ENCODE peak calls at places on chromosomes 7 and 10, in seven cellular contexts. One of them, this sample, is unnamed.

GRCh38 chr10:100864981-100865380 is 47.8 kb upstream of the SLF2 start:
- DNase-seq in iris pigment epithelial cell: no peak
- DNase-seq in activated naive CD4-positive, alpha-beta T cell: no peak
- DNase-seq in ovary: peak; percentile 56
- DNase-seq in pancreas: peak; percentile 26
- DNase-seq in activated B cell treated with CpG ODN at 0.5 μM for 24 hours: no peak
- DNase-seq in NCI-H1417: no peak
- DNase-seq in this sample: no peak

GRCh38 chr7:35504365-35504764 is 190.6 kb downstream of the HERPUD2 start:
- DNase-seq in iris pigment epithelial cell: no peak
- DNase-seq in activated naive CD4-positive, alpha-beta T cell: no peak
- DNase-seq in ovary: no peak
- DNase-seq in pancreas: no peak
- DNase-seq in activated B cell treated with CpG ODN at 0.5 μM for 24 hours: no peak
- DNase-seq in NCI-H1417: no peak
- DNase-seq in this sample: no peak

GRCh38 chr10:34815174-34816066 is at the start of gene PARD3:
- DNase-seq in iris pigment epithelial cell: peak; percentile 70
- DNase-seq in activated naive CD4-positive, alpha-beta T cell: no peak
- DNase-seq in ovary: peak; percentile 82
- DNase-seq in pancreas: peak; percentile 79
- DNase-seq in activated B cell treated with CpG ODN at 0.5 μM for 24 hours: no peak
- DNase-seq in NCI-H1417: peak; percentile 68
- DNase-seq in this sample: peak; percentile 70

GRCh38 chr10:1539216-1539615 is 198.1 kb downstream of the ADARB2 start:
- DNase-seq in iris pigment epithelial cell: no peak
- DNase-seq in activated naive CD4-positive, alpha-beta T cell: no peak
- DNase-seq in ovary: no peak
- DNase-seq in pancreas: no peak
- DNase-seq in activated B cell treated with CpG ODN at 0.5 μM for 24 hours: no peak
- DNase-seq in NCI-H1417: no peak
- DNase-seq in this sample: no peak

GRCh38 chr7:45709168-45710034 is 135.2 kb downstream of the ADCY1 start:
- DNase-seq in iris pigment epithelial cell: peak; percentile 21
- DNase-seq in activated naive CD4-positive, alpha-beta T cell: no peak
- DNase-seq in ovary: no peak
- DNase-seq in pancreas: no peak
- DNase-seq in activated B cell treated with CpG ODN at 0.5 μM for 24 hours: peak; percentile 7
- DNase-seq in NCI-H1417: no peak
- DNase-seq in this sample: peak; percentile 42

GRCh38 chr10:91340613-91341362 is 69.4 kb upstream of the HECTD2 start:
- DNase-seq in iris pigment epithelial cell: peak; percentile 88
- DNase-seq in activated naive CD4-positive, alpha-beta T cell: no peak
- DNase-seq in ovary: no peak
- DNase-seq in pancreas: no peak
- DNase-seq in activated B cell treated with CpG ODN at 0.5 μM for 24 hours: no peak
- DNase-seq in NCI-H1417: peak; percentile 67
- DNase-seq in this sample: no peak

GRCh38 chr7:158249692-158250091 is 337.9 kb downstream of the PTPRN2 start:
- DNase-seq in iris pigment epithelial cell: no peak
- DNase-seq in activated naive CD4-positive, alpha-beta T cell: no peak
- DNase-seq in ovary: no peak
- DNase-seq in pancreas: no peak
- DNase-seq in activated B cell treated with CpG ODN at 0.5 μM for 24 hours: no peak
- DNase-seq in NCI-H1417: no peak
- DNase-seq in this sample: no peak

GRCh38 chr7:28556036-28556435 is 143.7 kb downstream of the CREB5 start:
- DNase-seq in iris pigment epithelial cell: no peak
- DNase-seq in activated naive CD4-positive, alpha-beta T cell: no peak
- DNase-seq in ovary: no peak
- DNase-seq in pancreas: no peak
- DNase-seq in activated B cell treated with CpG ODN at 0.5 μM for 24 hours: no peak
- DNase-seq in NCI-H1417: no peak
- DNase-seq in this sample: no peak

GRCh38 chr10:11713186-11713743 is 28.9 kb upstream of the ECHDC3 start:
- DNase-seq in iris pigment epithelial cell: peak; percentile 31
- DNase-seq in activated naive CD4-positive, alpha-beta T cell: no peak
- DNase-seq in ovary: peak; percentile 79
- DNase-seq in pancreas: peak; percentile 16
- DNase-seq in activated B cell treated with CpG ODN at 0.5 μM for 24 hours: no peak
- DNase-seq in NCI-H1417: no peak
- DNase-seq in this sample: no peak

GRCh38 chr7:95867309-95867708 is 95.0 kb downstream of the DYNC1I1 start:
- DNase-seq in iris pigment epithelial cell: no peak
- DNase-seq in activated naive CD4-positive, alpha-beta T cell: no peak
- DNase-seq in ovary: no peak
- DNase-seq in pancreas: no peak
- DNase-seq in activated B cell treated with CpG ODN at 0.5 μM for 24 hours: no peak
- DNase-seq in NCI-H1417: peak; percentile 58
- DNase-seq in this sample: no peak

GRCh38 chr10:103622935-103623574 is 129.6 kb downstream of the NEURL1 start:
- DNase-seq in iris pigment epithelial cell: no peak
- DNase-seq in activated naive CD4-positive, alpha-beta T cell: no peak
- DNase-seq in ovary: no peak
- DNase-seq in pancreas: no peak
- DNase-seq in activated B cell treated with CpG ODN at 0.5 μM for 24 hours: no peak
- DNase-seq in NCI-H1417: no peak
- DNase-seq in this sample: no peak

GRCh38 chr7:16921644-16922257 is 40.0 kb upstream of the AGR3 start:
- DNase-seq in iris pigment epithelial cell: peak; percentile 30
- DNase-seq in activated naive CD4-positive, alpha-beta T cell: no peak
- DNase-seq in ovary: no peak
- DNase-seq in pancreas: no peak
- DNase-seq in activated B cell treated with CpG ODN at 0.5 μM for 24 hours: no peak
- DNase-seq in NCI-H1417: peak; percentile 6
- DNase-seq in this sample: no peak

GRCh38 chr7:90569368-90569767 is 26.8 kb upstream of the CDK14 start:
- DNase-seq in iris pigment epithelial cell: no peak
- DNase-seq in activated naive CD4-positive, alpha-beta T cell: no peak
- DNase-seq in ovary: no peak
- DNase-seq in pancreas: no peak
- DNase-seq in activated B cell treated with CpG ODN at 0.5 μM for 24 hours: no peak
- DNase-seq in NCI-H1417: no peak
- DNase-seq in this sample: no peak

GRCh38 chr7:39507866-39508551 is 58.2 kb upstream of the YAE1 start:
- DNase-seq in iris pigment epithelial cell: no peak
- DNase-seq in activated naive CD4-positive, alpha-beta T cell: no peak
- DNase-seq in ovary: no peak
- DNase-seq in pancreas: no peak
- DNase-seq in activated B cell treated with CpG ODN at 0.5 μM for 24 hours: no peak
- DNase-seq in NCI-H1417: no peak
- DNase-seq in this sample: no peak

GRCh38 chr10:110226926-110227641 is 19.7 kb downstream of the MXI1 start:
- DNase-seq in iris pigment epithelial cell: peak; percentile 23
- DNase-seq in activated naive CD4-positive, alpha-beta T cell: peak; percentile 83
- DNase-seq in ovary: peak; percentile 83
- DNase-seq in pancreas: peak; percentile 79
- DNase-seq in activated B cell treated with CpG ODN at 0.5 μM for 24 hours: peak; percentile 69
- DNase-seq in NCI-H1417: peak; percentile 53
- DNase-seq in this sample: peak; percentile 82

GRCh38 chr10:66244953-66245352 is 680.9 kb upstream of the LRRTM3 start:
- DNase-seq in iris pigment epithelial cell: no peak
- DNase-seq in activated naive CD4-positive, alpha-beta T cell: no peak
- DNase-seq in ovary: no peak
- DNase-seq in pancreas: no peak
- DNase-seq in activated B cell treated with CpG ODN at 0.5 μM for 24 hours: no peak
- DNase-seq in NCI-H1417: no peak
- DNase-seq in this sample: no peak

GRCh38 chr7:12436896-12437535 is 33.4 kb upstream of the VWDE start:
- DNase-seq in iris pigment epithelial cell: peak; percentile 82
- DNase-seq in activated naive CD4-positive, alpha-beta T cell: no peak
- DNase-seq in ovary: no peak
- DNase-seq in pancreas: no peak
- DNase-seq in activated B cell treated with CpG ODN at 0.5 μM for 24 hours: no peak
- DNase-seq in NCI-H1417: peak; percentile 72
- DNase-seq in this sample: no peak

GRCh38 chr10:86647773-86648705 is 6.3 kb upstream of the OPN4 start:
- DNase-seq in iris pigment epithelial cell: no peak
- DNase-seq in activated naive CD4-positive, alpha-beta T cell: no peak
- DNase-seq in ovary: peak; percentile 35
- DNase-seq in pancreas: no peak
- DNase-seq in activated B cell treated with CpG ODN at 0.5 μM for 24 hours: no peak
- DNase-seq in NCI-H1417: peak; percentile 29
- DNase-seq in this sample: peak; percentile 37

GRCh38 chr10:26960308-26960707 is 99.5 kb upstream of the ABI1 start:
- DNase-seq in iris pigment epithelial cell: no peak
- DNase-seq in activated naive CD4-positive, alpha-beta T cell: no peak
- DNase-seq in ovary: no peak
- DNase-seq in pancreas: no peak
- DNase-seq in activated B cell treated with CpG ODN at 0.5 μM for 24 hours: no peak
- DNase-seq in NCI-H1417: no peak
- DNase-seq in this sample: no peak

GRCh38 chr10:108852211-108852610 is 1071.1 kb downstream of the XPNPEP1 start:
- DNase-seq in iris pigment epithelial cell: no peak
- DNase-seq in activated naive CD4-positive, alpha-beta T cell: no peak
- DNase-seq in ovary: no peak
- DNase-seq in pancreas: no peak
- DNase-seq in activated B cell treated with CpG ODN at 0.5 μM for 24 hours: no peak
- DNase-seq in NCI-H1417: no peak
- DNase-seq in this sample: no peak

GRCh38 chr10:60508037-60508436 is 118.4 kb upstream of the ANK3 start:
- DNase-seq in iris pigment epithelial cell: no peak
- DNase-seq in activated naive CD4-positive, alpha-beta T cell: no peak
- DNase-seq in ovary: no peak
- DNase-seq in pancreas: no peak
- DNase-seq in activated B cell treated with CpG ODN at 0.5 μM for 24 hours: no peak
- DNase-seq in NCI-H1417: no peak
- DNase-seq in this sample: no peak

GRCh38 chr10:108783897-108784296 is 1139.4 kb downstream of the XPNPEP1 start:
- DNase-seq in iris pigment epithelial cell: peak; percentile 36
- DNase-seq in activated naive CD4-positive, alpha-beta T cell: no peak
- DNase-seq in ovary: no peak
- DNase-seq in pancreas: no peak
- DNase-seq in activated B cell treated with CpG ODN at 0.5 μM for 24 hours: no peak
- DNase-seq in NCI-H1417: no peak
- DNase-seq in this sample: no peak

GRCh38 chr10:101038486-101038885 is 7.5 kb downstream of the SFXN3 start:
- DNase-seq in iris pigment epithelial cell: no peak
- DNase-seq in activated naive CD4-positive, alpha-beta T cell: no peak
- DNase-seq in ovary: no peak
- DNase-seq in pancreas: no peak
- DNase-seq in activated B cell treated with CpG ODN at 0.5 μM for 24 hours: no peak
- DNase-seq in NCI-H1417: no peak
- DNase-seq in this sample: no peak

This sample was measured in ureter.